ENCODE peak calls at places on chromosomes 4 and X, in five cellular contexts. P is cardiac muscle cell, R is MM.1S, L is heart right ventricle, F is GM13976. V is an unnamed sample.

GRCh38 chr4:114476310-114476709 is 122.3 kb upstream of the UGT8 start:
- DNase-seq in P (no peak), R (no peak), L (no peak), F (no peak), V (no peak)

GRCh38 chr4:173506780-173507211 is 23.2 kb downstream of the HAND2 start:
- DNase-seq in P (no peak), R (no peak), L (peak), F (peak), V (no peak)

GRCh38 chr4:113077611-113078010 is 28.2 kb downstream of the ANK2 start:
- DNase-seq in P (no peak), R (no peak), L (no peak), F (no peak), V (no peak)

GRCh38 chr4:113212613-113213012 is 163.2 kb downstream of the ANK2 start:
- DNase-seq in P (no peak), R (no peak), L (no peak), F (no peak), V (no peak)

GRCh38 chr4:8315343-8316250 is 46.0 kb downstream of the HTRA3 start:
- DNase-seq in P (peak), R (peak), L (no peak), F (no peak), V (no peak)

GRCh38 chrX:12693754-12694153 is 97.5 kb upstream of the PRPS2 start:
- DNase-seq in P (peak), R (no peak), L (no peak), F (no peak), V (no peak)

GRCh38 chr4:88390128-88390527 is 11.5 kb downstream of the HERC6 start:
- DNase-seq in P (no peak), R (no peak), L (no peak), F (no peak), V (no peak)

GRCh38 chr4:127782275-127783025 is at the start of gene HSPA4L:
- DNase-seq in P (no peak), R (peak), L (peak), F (peak), V (peak)

GRCh38 chr4:157076578-157076947 is 613 bp downstream of the GLRB start:
- DNase-seq in P (no peak), R (no peak), L (no peak), F (peak), V (no peak)

GRCh38 chr4:156939151-156939550 is 32.4 kb downstream of the PDGFC start:
- DNase-seq in P (no peak), R (no peak), L (no peak), F (no peak), V (no peak)

GRCh38 chr4:39331191-39331590 is 35.0 kb downstream of the RFC1 start:
- DNase-seq in P (no peak), R (no peak), L (no peak), F (no peak), V (no peak)

GRCh38 chrX:36160056-36160455 is 240.5 kb downstream of the CFAP47 start:
- DNase-seq in P (no peak), R (no peak), L (no peak), F (no peak), V (no peak)

GRCh38 chrX:3963980-3964379 is 250.5 kb upstream of the PRKX start:
- DNase-seq in P (no peak), R (peak), L (no peak), F (no peak), V (no peak)

GRCh38 chrX:3960952-3961351 is 247.5 kb upstream of the PRKX start:
- DNase-seq in P (no peak), R (no peak), L (no peak), F (no peak), V (no peak)

DNA sequence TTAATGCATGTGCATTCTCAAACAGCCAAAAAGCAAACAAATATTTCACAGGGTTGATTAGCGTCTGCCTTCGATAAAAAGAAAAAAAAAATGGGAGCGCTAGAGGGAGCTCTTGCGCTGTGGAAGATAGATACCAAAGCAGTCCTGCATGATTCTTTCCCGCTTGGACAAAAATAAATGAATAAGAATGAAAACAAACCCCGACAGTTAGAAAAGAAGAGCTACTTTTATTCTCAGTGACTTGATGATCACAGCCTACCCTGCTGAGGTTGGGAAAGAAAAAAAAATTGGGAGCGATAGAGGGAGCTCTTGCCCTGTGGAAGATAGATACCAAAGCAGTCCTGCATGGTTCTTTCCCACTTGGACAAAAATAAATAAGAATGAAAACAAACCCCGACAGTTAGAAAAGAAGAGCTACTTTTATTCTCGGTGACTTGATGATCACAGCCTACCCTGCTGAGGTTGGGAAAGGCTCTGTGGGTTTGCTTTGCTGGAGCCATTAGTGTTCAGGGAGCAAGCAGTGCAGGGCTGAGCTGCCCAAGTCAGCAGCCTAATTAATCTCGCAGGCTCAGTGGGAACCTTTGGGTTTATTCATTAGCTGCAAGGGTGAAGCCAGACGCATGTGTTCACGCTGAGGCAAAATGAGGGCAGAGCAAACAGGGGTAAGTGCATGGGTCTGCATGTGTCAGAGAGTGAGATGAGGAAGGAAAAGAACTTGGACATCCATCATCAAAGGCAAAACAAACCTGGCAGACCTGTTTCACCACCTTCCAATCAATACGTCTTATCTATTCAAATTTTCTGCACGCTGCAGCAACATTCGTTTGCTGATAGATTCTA is 249.3 kb upstream of the PRKX start:
- DNase-seq in P (peak), R (peak), L (no peak), F (no peak), V (peak)
- TF ChIP-seq CTCF in P (peak), R (peak), L (peak), F (peak), V (peak)

GRCh38 chrX:119790977-119791436 is 423 bp downstream of the RPL39 start:
- DNase-seq in P (peak), R (peak), L (peak), F (peak), V (peak)
- TF ChIP-seq CTCF in P (peak), R (peak), L (no peak), F (peak), V (no peak)

GRCh38 chrX:11683057-11683456 is 17.3 kb upstream of the ARHGAP6 start:
- DNase-seq in P (no peak), R (no peak), L (no peak), F (no peak), V (no peak)

GRCh38 chrX:11672213-11672612 is 6.5 kb upstream of the ARHGAP6 start:
- DNase-seq in P (no peak), R (no peak), L (no peak), F (no peak), V (no peak)

GRCh38 chrX:11678174-11678573 is 12.5 kb upstream of the ARHGAP6 start:
- DNase-seq in P (peak), R (no peak), L (no peak), F (no peak), V (no peak)
- TF ChIP-seq CTCF in P (peak), R (peak), L (no peak), F (peak), V (peak)

DNA sequence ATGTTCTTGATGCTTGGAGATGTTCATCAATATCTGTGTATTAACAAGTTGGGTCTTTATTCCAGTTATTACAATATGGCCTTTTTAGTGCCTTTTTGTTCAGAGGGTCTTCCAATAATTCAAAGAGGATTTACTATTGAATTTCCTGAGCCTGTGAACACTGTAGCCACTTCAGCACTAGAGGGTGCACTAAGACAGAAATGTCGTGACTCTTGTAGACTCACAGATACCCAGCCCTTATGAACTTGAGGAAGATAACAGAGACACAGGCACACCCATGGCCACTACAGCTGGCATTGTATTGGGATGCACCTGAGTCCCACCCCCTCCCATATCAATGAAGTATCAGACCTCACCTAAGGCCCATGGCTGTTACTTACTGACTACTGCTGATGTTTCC is 54.4 kb upstream of the ACTRT1 start:
- DNase-seq in P (no peak), R (peak), L (no peak), F (peak), V (no peak)
- TF ChIP-seq CTCF in P (no peak), R (peak), L (no peak), F (peak), V (no peak)

DNA sequence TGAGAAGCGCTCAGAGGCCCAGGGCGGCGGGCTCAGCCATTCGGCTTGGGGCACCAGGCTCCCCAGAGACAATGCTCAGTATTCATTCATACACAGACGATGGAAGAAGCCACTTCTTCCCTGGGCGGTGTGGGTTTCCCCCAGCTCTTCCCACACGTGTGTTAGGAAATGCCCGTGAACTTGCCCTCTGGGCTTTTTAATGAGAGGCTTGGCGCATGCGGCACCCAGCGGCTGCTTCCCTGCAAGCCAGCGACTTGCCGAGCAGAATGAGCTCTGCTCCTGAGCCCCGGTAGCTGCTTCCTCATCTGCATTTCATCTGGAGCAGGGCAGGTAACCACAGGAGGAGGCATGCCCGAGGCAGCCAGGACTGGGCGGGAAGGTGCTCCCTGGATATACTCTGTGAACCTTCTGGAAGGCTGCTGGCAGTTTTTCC is 178.6 kb downstream of the DCLK2 start:
- DNase-seq in P (no peak), R (no peak), L (no peak), F (no peak), V (no peak)
- TF ChIP-seq CTCF in P (no peak), R (no peak), L (no peak), F (no peak), V (no peak)

DNA sequence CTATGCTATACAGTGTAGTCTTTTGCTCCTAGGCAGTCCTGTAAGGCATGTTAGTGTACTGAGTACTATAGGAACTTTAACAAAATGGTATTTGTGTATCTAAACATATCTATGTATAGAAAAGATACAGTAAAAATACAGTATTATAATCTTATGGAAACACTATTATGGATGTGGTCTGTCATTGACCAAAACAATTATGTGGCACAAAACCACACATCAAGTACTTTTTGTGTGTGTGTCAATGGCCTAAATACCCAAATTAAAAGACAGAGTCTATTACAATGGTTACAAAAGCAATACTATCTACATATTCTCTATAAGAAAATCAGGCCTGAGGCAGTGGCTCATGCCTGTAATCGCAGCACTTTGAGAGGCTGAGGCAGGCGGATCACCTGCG is 610.2 kb upstream of the NDST4 start:
- DNase-seq in P (no peak), R (no peak), L (no peak), F (no peak), V (no peak)
- TF ChIP-seq CTCF in P (no peak), R (no peak), L (no peak), F (no peak), V (no peak)

DNA sequence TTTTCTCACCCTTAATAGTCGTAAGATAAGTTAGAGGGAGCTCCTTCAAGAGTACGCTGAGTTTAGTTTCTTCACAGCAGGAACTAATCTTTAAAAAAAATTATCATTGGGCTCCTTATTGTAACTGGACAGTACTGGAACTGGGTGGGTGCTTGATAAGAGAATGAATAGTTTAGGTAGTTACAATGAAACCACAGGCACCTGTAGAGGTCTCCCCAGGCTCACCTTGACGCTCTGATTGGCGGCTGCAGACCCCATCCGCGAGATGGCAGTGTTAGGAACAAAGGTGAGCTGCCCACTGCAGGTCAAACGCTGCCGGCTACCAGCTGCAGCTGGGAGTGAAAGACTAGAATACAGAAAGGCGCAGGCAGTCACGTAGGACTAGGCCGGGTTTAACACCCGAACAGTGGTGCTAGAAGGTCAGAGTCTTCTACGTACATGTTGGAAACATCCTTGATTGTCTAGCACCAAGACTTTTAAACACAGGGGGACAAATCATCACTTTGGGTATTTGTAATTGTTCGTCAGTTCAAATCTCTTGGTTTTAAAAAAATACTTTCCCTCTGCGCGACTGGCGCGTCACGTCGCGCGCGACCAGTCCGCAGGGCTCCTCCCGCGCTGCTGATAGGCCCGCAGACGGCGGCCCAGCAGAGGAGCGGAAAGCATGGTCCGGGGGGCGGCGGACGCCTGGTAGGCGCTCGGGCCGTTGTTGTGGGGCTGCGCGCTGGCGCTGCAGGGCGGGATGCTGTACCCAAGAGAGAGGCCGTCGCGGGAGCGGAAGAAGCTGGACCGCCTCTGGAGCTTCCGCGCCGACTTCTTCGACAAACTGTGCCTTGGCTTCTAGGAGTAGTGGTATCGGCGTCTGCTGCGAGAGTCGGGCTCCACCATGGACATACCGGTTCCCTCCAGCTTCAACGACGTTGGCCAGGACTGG is 45.6 kb downstream of the SMARCA5 start:
- DNase-seq in P (peak), R (peak), L (peak), F (peak), V (peak)
- TF ChIP-seq CTCF in P (peak), R (peak), L (peak), F (peak), V (peak)

GRCh38 chr4:96037705-96038104 is 197.8 kb downstream of the PDHA2 start:
- DNase-seq in P (no peak), R (no peak), L (no peak), F (no peak), V (no peak)

GRCh38 chr4:96036781-96037180 is 196.9 kb downstream of the PDHA2 start:
- DNase-seq in P (no peak), R (no peak), L (no peak), F (no peak), V (no peak)

DNA sequence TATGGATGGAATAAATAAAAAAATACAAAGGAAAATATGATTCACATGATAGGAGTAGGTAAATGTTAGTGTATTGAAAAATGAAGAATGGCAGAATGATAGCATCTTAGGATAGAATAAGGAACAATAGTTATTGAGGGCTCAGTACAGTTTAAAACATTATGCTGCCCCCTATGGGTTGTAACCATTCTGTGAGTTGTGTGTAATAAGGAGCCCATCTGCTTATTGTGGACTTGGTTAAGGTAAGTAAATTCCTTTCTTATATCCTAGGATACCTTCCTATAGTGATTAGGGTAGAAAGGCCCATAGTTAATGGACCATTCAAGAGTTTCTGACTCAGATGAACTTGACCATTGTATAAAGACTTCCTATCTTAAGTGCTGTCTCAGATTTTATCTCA is 195.8 kb downstream of the PDHA2 start:
- DNase-seq in P (peak), R (peak), L (no peak), F (no peak), V (no peak)
- TF ChIP-seq CTCF in P (peak), R (peak), L (peak), F (peak), V (peak)

GRCh38 chr4:137861682-137862081 is 329.4 kb upstream of the PCDH18 start:
- DNase-seq in P (peak), R (peak), L (no peak), F (no peak), V (no peak)
- TF ChIP-seq CTCF in P (peak), R (no peak), L (peak), F (no peak), V (peak)

GRCh38 chr4:86778169-86778568 is 71.0 kb downstream of the SLC10A6 start:
- DNase-seq in P (no peak), R (no peak), L (no peak), F (no peak), V (no peak)
- TF ChIP-seq CTCF in P (no peak), R (no peak), L (no peak), F (no peak), V (no peak)